ENCODE peak calls at places on chromosomes 11 and 22, in ten cellular contexts. V is neural crest cell; N is activated CD4-positive, alpha-beta T cell treated with anti-CD3 and anti-CD28 coated beads, Interleukin-2, amount 10 ng/mL, durations not matched to agents 7 days and 5 days; K is AG09309; B is tibial artery; D is effector CD4-positive, alpha-beta T cell; A is NCI-H524; R is activated T-cell treated with anti-CD3 and anti-CD28 coated beads, Interleukin-2, amount 50 U/mL, for 72 hours; J is HT-29; G is pancreas. E is an unnamed sample.
A peak's percentile ranks its signal among the peaks of the same experiment; 100 is the strongest.

GRCh38 chr11:1202154-1202775 is 20.6 kb upstream of the MUC5B start:
- DNase-seq in V (no peak), N (no peak), K (no peak), B (no peak), D (no peak), A (no peak), R (no peak), J (peak; percentile 32), G (peak; percentile 37), E (no peak)

GRCh38 chr22:37185646-37186227 is 2.3 kb downstream of the C1QTNF6 start:
- DNase-seq in V (no peak), N (no peak), K (no peak), B (no peak), D (no peak), A (no peak), R (no peak), J (no peak), G (no peak), E (no peak)

GRCh38 chr11:82944198-82944597 is 42.7 kb downstream of the DDIAS start:
- DNase-seq in V (no peak), N (no peak), K (no peak), B (no peak), D (no peak), A (no peak), R (no peak), J (no peak), G (no peak), E (no peak)

GRCh38 chr11:1478544-1478943 is 8.0 kb downstream of the MOB2 start:
- DNase-seq in V (no peak), N (no peak), K (no peak), B (peak; percentile 51), D (no peak), A (no peak), R (no peak), J (no peak), G (peak; percentile 10), E (no peak)

GRCh38 chr22:29737251-29738117 is 17.7 kb downstream of the CABP7 start:
- DNase-seq in V (no peak), N (no peak), K (no peak), B (no peak), D (no peak), A (no peak), R (no peak), J (no peak), G (no peak), E (no peak)

GRCh38 chr22:24474649-24475048 is 20.5 kb upstream of the UPB1 start:
- DNase-seq in V (no peak), N (no peak), K (no peak), B (no peak), D (no peak), A (no peak), R (no peak), J (no peak), G (no peak), E (no peak)

GRCh38 chr11:103889679-103890078 is 146.8 kb upstream of the DDI1 start:
- DNase-seq in V (no peak), N (no peak), K (no peak), B (no peak), D (no peak), A (no peak), R (no peak), J (no peak), G (no peak), E (no peak)

GRCh38 chr11:77411238-77411637 is 62.7 kb downstream of the PAK1 start:
- DNase-seq in V (peak; percentile 2), N (peak; percentile 27), K (no peak), B (peak; percentile 34), D (no peak), A (no peak), R (peak; percentile 25), J (peak; percentile 42), G (no peak), E (no peak)

GRCh38 chr11:94183886-94184264 is 55.2 kb downstream of the PANX1 start:
- DNase-seq in V (peak; percentile 69), N (peak; percentile 17), K (no peak), B (peak; percentile 31), D (no peak), A (no peak), R (peak; percentile 27), J (peak; percentile 90), G (peak; percentile 76), E (no peak)

GRCh38 chr22:44489817-44490216 is 8.2 kb downstream of the RTL6 start:
- DNase-seq in V (no peak), N (no peak), K (no peak), B (no peak), D (no peak), A (no peak), R (no peak), J (no peak), G (no peak), E (no peak)

GRCh38 chr11:7905961-7906429 is 25.1 kb downstream of the OR10A6 start:
- DNase-seq in V (no peak), N (no peak), K (no peak), B (no peak), D (no peak), A (no peak), R (no peak), J (no peak), G (no peak), E (no peak)

GRCh38 chr22:20990184-20991180 is 8.4 kb downstream of the LZTR1 start:
- DNase-seq in V (no peak), N (no peak), K (no peak), B (no peak), D (no peak), A (no peak), R (no peak), J (no peak), G (no peak), E (no peak)

GRCh38 chr22:35348703-35349102 is 32.2 kb upstream of the HMOX1 start:
- DNase-seq in V (no peak), N (no peak), K (no peak), B (no peak), D (no peak), A (no peak), R (no peak), J (no peak), G (peak; percentile 24), E (no peak)

GRCh38 chr22:37607912-37608476 is 640 bp upstream of the GGA1 start:
- DNase-seq in V (peak; percentile 21), N (peak; percentile 21), K (no peak), B (no peak), D (no peak), A (no peak), R (no peak), J (no peak), G (no peak), E (no peak)

GRCh38 chr11:18064035-18064434 is 18.0 kb upstream of the TPH1 start:
- DNase-seq in V (no peak), N (no peak), K (no peak), B (no peak), D (no peak), A (no peak), R (no peak), J (no peak), G (peak; percentile 24), E (no peak)

GRCh38 chr11:30567148-30567547 is 19.0 kb downstream of the MPPED2 start:
- DNase-seq in V (no peak), N (no peak), K (no peak), B (no peak), D (no peak), A (peak; percentile 23), R (no peak), J (no peak), G (no peak), E (no peak)

GRCh38 chr11:23127706-23128105 is 267.4 kb upstream of the CCDC179 start:
- DNase-seq in V (no peak), N (no peak), K (no peak), B (no peak), D (no peak), A (no peak), R (no peak), J (no peak), G (no peak), E (no peak)

GRCh38 chr11:60251485-60252207 is 8.7 kb upstream of the MS4A4E start:
- DNase-seq in V (peak; percentile 14), N (peak; percentile 28), K (no peak), B (no peak), D (no peak), A (no peak), R (no peak), J (peak; percentile 47), G (no peak), E (no peak)

GRCh38 chr11:10329935-10330334 is 25.1 kb downstream of the ADM start:
- DNase-seq in V (no peak), N (no peak), K (peak; percentile 91), B (no peak), D (no peak), A (no peak), R (no peak), J (no peak), G (no peak), E (no peak)

GRCh38 chr11:1412377-1413095 is 22.8 kb downstream of the BRSK2 start:
- DNase-seq in V (no peak), N (no peak), K (no peak), B (no peak), D (no peak), A (no peak), R (no peak), J (no peak), G (peak; percentile 78), E (no peak)

GRCh38 chr11:57321996-57322880 is 2.5 kb downstream of the TNKS1BP1 start:
- DNase-seq in V (peak; percentile 48), N (no peak), K (peak; percentile 95), B (peak; percentile 97), D (no peak), A (no peak), R (no peak), J (peak; percentile 98), G (peak; percentile 94), E (no peak)

GRCh38 chr11:61103851-61104423 is 1.6 kb downstream of the CD5 start:
- DNase-seq in V (no peak), N (no peak), K (no peak), B (no peak), D (no peak), A (no peak), R (no peak), J (no peak), G (no peak), E (no peak)

GRCh38 chr11:61919113-61919840 is 1.9 kb upstream of the RAB3IL1 start:
- DNase-seq in V (no peak), N (no peak), K (no peak), B (no peak), D (no peak), A (no peak), R (no peak), J (no peak), G (no peak), E (no peak)

GRCh38 chr22:47601666-47602065 is 839.2 kb downstream of the TBC1D22A start:
- DNase-seq in V (no peak), N (no peak), K (no peak), B (peak; percentile 12), D (no peak), A (no peak), R (no peak), J (no peak), G (no peak), E (no peak)

GRCh38 chr11:64638017-64638664 is 47.1 kb downstream of the SLC22A12 start:
- DNase-seq in V (peak; percentile 40), N (no peak), K (no peak), B (no peak), D (no peak), A (peak; percentile 20), R (no peak), J (no peak), G (no peak), E (no peak)

GRCh38 chr11:61026121-61027031 is 54.9 kb downstream of the CD6 start:
- DNase-seq in V (no peak), N (peak; percentile 82), K (no peak), B (no peak), D (peak; percentile 53), A (no peak), R (peak; percentile 52), J (no peak), G (no peak), E (peak; percentile 76)

GRCh38 chr11:100851129-100851528 is 164.0 kb downstream of the ARHGAP42 start:
- DNase-seq in V (no peak), N (no peak), K (no peak), B (no peak), D (no peak), A (no peak), R (no peak), J (no peak), G (no peak), E (no peak)

GRCh38 chr22:40491990-40492631 is 121.7 kb downstream of the SGSM3 start:
- DNase-seq in V (no peak), N (no peak), K (no peak), B (no peak), D (no peak), A (no peak), R (no peak), J (no peak), G (no peak), E (peak; percentile 20)

E was measured in stimulated activated naive CD4-positive, alpha-beta T cell.